ENCODE peak calls at places on chromosomes 5 and 9, in four cellular contexts. I, B, A and P are unnamed samples.

GRCh38 chr5:178143246-178143645 is 10.4 kb downstream of the NHP2 start:
- DNase-seq in B (no peak), I (no peak), A (no peak), P (no peak)

GRCh38 chr9:107036367-107036766 is 173.4 kb downstream of the ZNF462 start:
- DNase-seq in B (no peak), I (no peak), A (no peak), P (no peak)

GRCh38 chr5:82562696-82563240 is 284.6 kb upstream of the RPS23 start:
- DNase-seq in A (no peak), I (no peak), B (no peak), P (no peak)

GRCh38 chr5:92599217-92599810 is 981.7 kb downstream of the NR2F1-AS1 start:
- DNase-seq in B (peak), I (no peak), A (peak), P (peak)

GRCh38 chr5:122306461-122306860 is 5.6 kb upstream of the SNCAIP start:
- DNase-seq in A (peak), B (no peak), I (no peak), P (no peak)

GRCh38 chr9:133976191-133976861 is 15.8 kb downstream of the VAV2 start:
- DNase-seq in B (no peak), I (peak), A (no peak), P (no peak)

GRCh38 chr9:22208846-22209585 is 199.9 kb upstream of the CDKN2B start:
- DNase-seq in I (no peak), A (peak), B (peak), P (no peak)

GRCh38 chr5:169139381-169140125 is 161.4 kb downstream of the SLIT3 start:
- DNase-seq in B (no peak), I (peak), A (no peak), P (no peak)

GRCh38 chr9:109506097-109506712 is 8.1 kb upstream of the PTPN3 start:
- DNase-seq in I (no peak), B (no peak), A (no peak), P (peak)

GRCh38 chr5:172645271-172645670 is 4.2 kb downstream of the NEURL1B start:
- DNase-seq in A (no peak), B (no peak), I (no peak), P (no peak)

GRCh38 chr5:135337064-135337463 is 62.0 kb downstream of the MACROH2A1 start:
- DNase-seq in A (no peak), B (no peak), I (no peak), P (no peak)

GRCh38 chr9:10704720-10705119 is 91.9 kb upstream of the PTPRD start:
- DNase-seq in B (no peak), A (no peak), I (no peak), P (no peak)

GRCh38 chr9:79569814-79570448 is 1.8 kb upstream of the TLE4 start:
- DNase-seq in B (no peak), A (no peak), I (no peak), P (no peak)

GRCh38 chr9:94945191-94946144 is 219.0 kb downstream of the AOPEP start:
- DNase-seq in A (no peak), I (no peak), B (no peak), P (peak)

GRCh38 chr5:176664479-176664878 is 17.2 kb downstream of the TSPAN17 start:
- DNase-seq in I (no peak), A (no peak), B (no peak), P (no peak)

GRCh38 chr5:43772601-43773031 is 169.6 kb downstream of the NNT start:
- DNase-seq in B (peak), A (peak), I (no peak), P (peak)

GRCh38 chr5:176611435-176611834 is 1.5 kb upstream of the GPRIN1 start:
- DNase-seq in I (peak), A (peak), B (peak), P (peak)

GRCh38 chr5:118311103-118311502 is 677.2 kb downstream of the DTWD2 start:
- DNase-seq in B (no peak), A (no peak), I (no peak), P (no peak)

GRCh38 chr9:112361602-112362001 is 18.3 kb upstream of the HSDL2 start:
- DNase-seq in I (no peak), B (peak), A (peak), P (peak)

GRCh38 chr9:129064499-129064908 is 16.4 kb upstream of the DOLPP1 start:
- DNase-seq in B (peak), I (no peak), A (no peak), P (peak)

GRCh38 chr5:106205916-106206571 is 1464.7 kb downstream of the EFNA5 start:
- DNase-seq in I (no peak), A (no peak), B (no peak), P (no peak)

GRCh38 chr5:156402387-156402921 is 75.5 kb downstream of the SGCD start:
- DNase-seq in A (no peak), B (no peak), I (no peak), P (no peak)

GRCh38 chr9:136004712-136005111 is 43.5 kb upstream of the UBAC1 start:
- DNase-seq in B (no peak), I (no peak), A (no peak), P (no peak)

GRCh38 chr5:67038817-67039603 is 157.6 kb downstream of the CD180 start:
- DNase-seq in B (no peak), A (no peak), I (no peak), P (no peak)

GRCh38 chr5:93715327-93715726 is 26.1 kb downstream of the POU5F2 start:
- DNase-seq in I (no peak), B (no peak), A (no peak), P (no peak)

GRCh38 chr5:19880859-19881436 is 107.1 kb downstream of the CDH18 start:
- DNase-seq in I (no peak), B (no peak), A (no peak), P (no peak)

GRCh38 chr9:110255064-110255416 is 1.3 kb downstream of the TXN start:
- DNase-seq in I (peak), A (no peak), B (no peak), P (no peak)

GRCh38 chr9:98771209-98771874 is 25.0 kb downstream of the ANKS6 start:
- DNase-seq in B (no peak), A (no peak), I (no peak), P (no peak)

GRCh38 chr9:20356392-20357206 is 265.7 kb downstream of the MLLT3 start:
- DNase-seq in I (no peak), B (peak), A (peak), P (peak)

GRCh38 chr9:112366591-112366990 is 13.3 kb upstream of the HSDL2 start:
- DNase-seq in B (no peak), A (peak), I (no peak), P (no peak)

GRCh38 chr5:158209219-158209908 is 350.4 kb upstream of the CLINT1 start:
- DNase-seq in I (no peak), B (peak), A (no peak), P (no peak)

GRCh38 chr5:128446-128845 is 36.5 kb downstream of the PLEKHG4B start:
- DNase-seq in A (no peak), B (no peak), I (no peak), P (no peak)

GRCh38 chr5:119913425-119913824 is 284.1 kb downstream of the FAM170A start:
- DNase-seq in I (no peak), B (no peak), A (no peak), P (no peak)

GRCh38 chr5:98643544-98643943 is 129.9 kb upstream of the RGMB start:
- DNase-seq in A (no peak), I (no peak), B (no peak), P (no peak)

GRCh38 chr9:34863426-34863825 is 94.7 kb upstream of the PHF24 start:
- DNase-seq in A (no peak), I (no peak), B (no peak), P (no peak)